ENCODE peak calls at places on chromosomes 5 and 9, in seven cellular contexts. G is heart left ventricle; E is astrocyte; O is body of pancreas; W is thoracic aorta; V is K562; R is CD8-positive, alpha-beta T cell. P is an unnamed sample. For H3K4me1, the result is how much of the 10 kb centered on the place peaks cover.

GRCh38 chr5:168607946-168608345 is 28.8 kb upstream of the PANK3 start:
- DNase-seq in G (no peak), E (no peak), O (no peak), W (no peak), V (no peak), R (no peak), P (no peak)

GRCh38 chr5:142977363-142978051 is 207.3 kb downstream of the ARHGAP26 start:
- DNase-seq in G (no peak), E (peak), O (no peak), W (no peak), V (no peak), R (peak), P (peak)

GRCh38 chr9:135073081-135073740 is 14.3 kb upstream of the OLFM1 start:
- DNase-seq in G (no peak), E (no peak), O (peak), W (no peak), V (no peak), R (no peak), P (no peak)

GRCh38 chr5:96326902-96327301 is 106.1 kb downstream of the PCSK1 start:
- DNase-seq in G (no peak), E (no peak), O (no peak), W (no peak), V (no peak), R (no peak), P (no peak)

GRCh38 chr9:33297455-33297854 is 7.1 kb downstream of the NFX1 start:
- DNase-seq in G (peak), E (no peak), O (peak), W (no peak), V (no peak), R (no peak), P (no peak)

GRCh38 chr5:175550055-175550660 is 71.8 kb downstream of the SFXN1 start:
- DNase-seq in G (no peak), E (no peak), O (no peak), W (no peak), V (no peak), R (no peak), P (no peak)

GRCh38 chr9:38254151-38254550 is 138.4 kb upstream of the ALDH1B1 start:
- DNase-seq in G (no peak), E (no peak), O (no peak), W (no peak), V (no peak), R (no peak), P (no peak)

GRCh38 chr5:170151105-170151831 is 45.6 kb downstream of the FOXI1 start:
- DNase-seq in G (peak), E (peak), O (peak), W (peak), V (peak), R (no peak), P (peak)

GRCh38 chr9:69585571-69585970 is 86.6 kb downstream of the APBA1 start:
- DNase-seq in G (no peak), E (peak), O (no peak), W (no peak), V (no peak), R (no peak), P (no peak)

GRCh38 chr5:120354126-120354525 is 110.0 kb upstream of the PRR16 start:
- DNase-seq in G (no peak), E (no peak), O (no peak), W (no peak), V (no peak), R (no peak), P (no peak)

GRCh38 chr9:113596616-113597320 is 133.2 kb downstream of the RGS3 start:
- DNase-seq in G (no peak), E (no peak), O (no peak), W (no peak), V (no peak), R (no peak), P (no peak)
- H3K4me3 ChIP-seq in G (peak), E (peak), O (no peak), W (peak), V (no peak), R (no peak), P (peak)

GRCh38 chr5:36151434-36152323 is at the start of the genes LMBRD2 and SKP2:
- DNase-seq in G (peak), E (peak), O (peak), W (peak), V (peak), R (peak), P (peak)
- H3K4me1 ChIP-seq in G (under half), E (under half), O (under half), W (under half), V (under half), R (under half), P (under half)

GRCh38 chr5:10485142-10485795 is 43.6 kb downstream of the ROPN1L start:
- DNase-seq in G (peak), E (peak), O (no peak), W (no peak), V (peak), R (no peak), P (peak)
- H3K4me3 ChIP-seq in G (no peak), E (no peak), O (no peak), W (peak), V (no peak), R (no peak), P (no peak)

DNA sequence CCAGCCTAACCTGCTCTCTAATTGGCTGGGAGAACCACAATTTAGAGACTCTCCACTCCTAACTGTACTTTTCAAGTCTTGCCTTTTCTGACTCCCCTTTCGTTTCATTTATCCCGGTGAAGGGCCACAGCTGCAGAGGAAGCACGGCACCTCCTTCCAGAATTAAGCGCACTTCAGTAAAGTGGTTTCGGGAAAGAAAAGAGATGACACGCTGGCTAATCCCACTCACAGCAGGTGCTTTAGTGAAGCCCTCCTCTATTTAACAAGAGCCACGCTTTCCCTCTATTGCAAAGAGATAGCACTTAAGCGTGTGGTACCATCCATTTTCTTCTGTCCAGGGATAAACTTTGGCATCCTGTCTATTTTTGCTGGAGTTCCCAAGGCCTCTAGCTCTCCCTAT is 4.8 kb downstream of the DNAH5 start:
- DNase-seq in G (no peak), E (no peak), O (no peak), W (no peak), V (no peak), R (no peak), P (no peak)
- H3K4me1 ChIP-seq in G (under half), E (under half), O (under half), W (under half), V (under half), R (under half), P (under half)

GRCh38 chr5:45533692-45534091 is 162.5 kb downstream of the HCN1 start:
- DNase-seq in G (peak), E (no peak), O (no peak), W (no peak), V (no peak), R (no peak), P (no peak)

GRCh38 chr5:45532826-45533624 is 163.2 kb downstream of the HCN1 start:
- DNase-seq in G (peak), E (no peak), O (no peak), W (no peak), V (no peak), R (no peak), P (no peak)
- H3K4me3 ChIP-seq in G (no peak), E (no peak), O (no peak), W (no peak), V (no peak), R (no peak), P (no peak)

DNA sequence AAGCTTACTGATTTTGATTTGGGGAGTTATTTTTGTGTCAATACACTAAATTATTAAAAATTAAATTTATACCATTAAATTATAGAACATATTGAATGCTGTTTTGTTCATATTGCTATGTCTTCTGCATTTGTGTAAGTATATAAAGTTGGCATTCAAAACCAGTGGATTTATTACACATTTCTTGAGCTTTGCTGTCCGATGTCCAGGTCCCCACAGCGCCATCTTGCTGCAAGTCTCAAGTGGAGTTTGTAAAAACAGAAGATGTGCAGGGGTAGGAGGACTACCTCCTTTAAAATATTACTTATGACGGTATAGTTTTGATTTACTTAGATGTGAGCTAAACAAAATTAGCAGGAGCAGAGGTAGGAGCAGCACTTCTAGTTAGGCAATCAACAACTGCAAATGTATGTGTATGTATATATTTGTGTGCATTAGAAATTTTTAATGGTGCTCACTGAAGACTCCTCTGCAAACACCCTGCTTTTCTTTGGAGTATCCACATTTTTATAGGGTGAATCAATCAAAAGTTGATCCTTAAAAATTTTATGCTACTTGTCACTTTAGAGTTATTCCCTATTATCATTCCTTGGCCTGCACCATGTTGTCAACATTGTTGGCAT is 37.4 kb downstream of the CPEB4 start:
- DNase-seq in G (peak), E (no peak), O (peak), W (no peak), V (peak), R (peak), P (peak)
- H3K4me1 ChIP-seq in G (half or more), E (under half), O (half or more), W (half or more), V (under half), R (under half), P (under half)

DNA sequence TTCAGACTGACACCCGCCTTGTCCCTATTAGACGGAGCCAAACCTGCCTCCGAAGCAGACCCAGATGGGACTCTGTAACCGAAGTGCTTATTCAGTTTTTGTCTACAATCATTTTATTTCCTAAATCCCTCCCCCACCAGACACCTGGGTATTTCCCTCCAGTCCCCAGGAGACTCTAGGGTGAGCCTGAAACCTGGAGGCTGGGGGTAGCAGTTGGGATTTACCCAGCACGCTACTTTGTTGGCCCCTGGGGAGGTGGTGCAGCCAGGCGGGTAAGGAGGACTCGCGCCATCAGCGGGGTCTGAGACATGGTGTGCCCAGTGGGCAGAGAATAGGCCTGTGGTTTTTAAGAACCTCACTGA is 1.3 kb upstream of the LHX2 start:
- DNase-seq in G (no peak), E (no peak), O (no peak), W (no peak), V (no peak), R (no peak), P (no peak)
- H3K4me3 ChIP-seq in G (no peak), E (no peak), O (no peak), W (no peak), V (no peak), R (no peak), P (no peak)

GRCh38 chr9:83976372-83976771 is 3.6 kb downstream of the HNRNPK start:
- DNase-seq in G (no peak), E (no peak), O (no peak), W (no peak), V (no peak), R (no peak), P (no peak)
- H3K4me1 ChIP-seq in G (under half), E (under half), O (under half), W (under half), V (under half), R (under half), P (under half)

GRCh38 chr5:141050622-141051525 is at the start of gene PCDHB1:
- DNase-seq in G (no peak), E (no peak), O (peak), W (no peak), V (no peak), R (no peak), P (peak)

DNA sequence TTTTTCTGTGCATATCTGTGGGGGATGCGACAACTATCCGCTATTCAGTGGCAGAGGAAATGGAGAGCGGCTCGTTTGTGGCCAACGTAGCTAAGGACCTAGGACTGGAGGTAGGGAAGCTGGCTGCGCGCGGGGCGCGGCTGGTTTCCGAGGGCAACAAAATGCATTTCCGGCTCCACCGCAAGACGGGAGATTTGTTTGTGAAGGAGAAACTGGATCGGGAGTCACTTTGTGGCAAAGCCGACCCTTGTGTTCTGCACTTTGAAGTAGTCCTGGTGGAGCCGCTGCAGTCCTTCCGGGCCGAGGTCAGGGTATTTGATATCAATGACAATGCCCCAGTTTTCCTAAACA is 327 bp downstream of the PCDHB1 start:
- DNase-seq in G (no peak), E (no peak), O (peak), W (no peak), V (no peak), R (no peak), P (no peak)
- H3K4me3 ChIP-seq in G (peak), E (no peak), O (peak), W (peak), V (no peak), R (peak), P (peak)

GRCh38 chr9:121735792-121736130 is 84.3 kb downstream of the DAB2IP start:
- DNase-seq in G (no peak), E (no peak), O (no peak), W (no peak), V (no peak), R (no peak), P (no peak)

GRCh38 chr9:121738391-121738790 is 87.0 kb downstream of the DAB2IP start:
- DNase-seq in G (no peak), E (no peak), O (no peak), W (no peak), V (no peak), R (no peak), P (no peak)

GRCh38 chr9:121736147-121736721 is 84.8 kb downstream of the DAB2IP start:
- DNase-seq in G (peak), E (no peak), O (peak), W (peak), V (peak), R (no peak), P (peak)

GRCh38 chr9:121737481-121737931 is 86.1 kb downstream of the DAB2IP start:
- DNase-seq in G (no peak), E (no peak), O (no peak), W (no peak), V (no peak), R (no peak), P (no peak)

GRCh38 chr9:121736964-121737462 is 85.6 kb downstream of the DAB2IP start:
- DNase-seq in G (peak), E (no peak), O (peak), W (no peak), V (peak), R (no peak), P (no peak)
- H3K4me1 ChIP-seq in G (half or more), E (under half), O (half or more), W (half or more), V (under half), R (under half), P (under half)

P was measured in adipocyte.